ENCODE peak calls at places on chromosomes 3 and 15, in six cellular contexts. T is IMR-90, Y is esophagus squamous epithelium, U is Peyer's patch, Z is uterus, F is heart right ventricle. H is an unnamed sample.

GRCh38 chr3:126067959-126068358 is 16.0 kb downstream of the SLC41A3 start:
- DNase-seq in T (no peak), Y (no peak), U (no peak), Z (no peak), F (no peak), H (no peak)

GRCh38 chr3:195522254-195523023 is 20.7 kb downstream of the PPP1R2 start:
- DNase-seq in T (peak; percentile 35), Y (no peak), U (no peak), Z (no peak), F (no peak), H (no peak)

GRCh38 chr15:97598353-97598798 is 362.1 kb upstream of the ARRDC4 start:
- DNase-seq in T (no peak), Y (no peak), U (no peak), Z (no peak), F (no peak), H (no peak)

GRCh38 chr3:102024270-102024904 is 175.1 kb downstream of the NFKBIZ start:
- DNase-seq in T (no peak), Y (no peak), U (no peak), Z (no peak), F (no peak), H (no peak)

GRCh38 chr3:176359211-176359610 is 838.1 kb downstream of the TBL1XR1 start:
- DNase-seq in T (no peak), Y (no peak), U (no peak), Z (no peak), F (no peak), H (no peak)

GRCh38 chr3:31300802-31301443 is 231.8 kb upstream of the STT3B start:
- DNase-seq in T (no peak), Y (no peak), U (no peak), Z (no peak), F (no peak), H (no peak)

GRCh38 chr3:153348457-153349137 is 186.6 kb downstream of the RAP2B start:
- DNase-seq in T (peak; percentile 16), Y (no peak), U (no peak), Z (no peak), F (no peak), H (no peak)

GRCh38 chr3:196736670-196737374 is 2.8 kb upstream of the PAK2 start:
- DNase-seq in T (no peak), Y (no peak), U (no peak), Z (no peak), F (no peak), H (no peak)

GRCh38 chr15:89809093-89809786 is 5.4 kb downstream of the ANPEP start:
- DNase-seq in T (peak; percentile 58), Y (no peak), U (no peak), Z (no peak), F (no peak), H (no peak)

GRCh38 chr15:59353994-59354951 is 18.4 kb downstream of the MYO1E start:
- DNase-seq in T (no peak), Y (no peak), U (no peak), Z (no peak), F (no peak), H (no peak)

GRCh38 chr3:32018723-32019564 is 37.4 kb downstream of the ZNF860 start:
- DNase-seq in T (peak; percentile 57), Y (no peak), U (no peak), Z (no peak), F (no peak), H (no peak)

GRCh38 chr15:31459011-31459748 is 132.5 kb downstream of the KLF13 start:
- DNase-seq in T (peak; percentile 37), Y (no peak), U (peak; percentile 63), Z (no peak), F (no peak), H (peak; percentile 19)

GRCh38 chr3:125960456-125961288 is 8.3 kb upstream of the ROPN1B start:
- DNase-seq in T (no peak), Y (no peak), U (no peak), Z (no peak), F (no peak), H (peak; percentile 54)

GRCh38 chr3:50165388-50166308 is 10.5 kb downstream of the SEMA3F start:
- DNase-seq in T (peak; percentile 47), Y (no peak), U (peak; percentile 73), Z (peak; percentile 70), F (peak; percentile 44), H (no peak)

GRCh38 chr3:113148814-113149213 is 62.5 kb upstream of the BOC start:
- DNase-seq in T (no peak), Y (no peak), U (no peak), Z (no peak), F (no peak), H (no peak)

GRCh38 chr3:55059027-55059629 is 131.3 kb upstream of the LRTM1 start:
- DNase-seq in T (peak; percentile 55), Y (no peak), U (no peak), Z (no peak), F (no peak), H (no peak)

GRCh38 chr3:157271283-157271882 is 111.4 kb upstream of the CCNL1 start:
- DNase-seq in T (no peak), Y (no peak), U (no peak), Z (no peak), F (no peak), H (no peak)

GRCh38 chr3:192928720-192929119 is 11.1 kb upstream of the MB21D2 start:
- DNase-seq in T (no peak), Y (no peak), U (no peak), Z (no peak), F (no peak), H (no peak)

GRCh38 chr15:63048986-63049665 is 6.6 kb downstream of the TPM1 start:
- DNase-seq in T (peak; percentile 66), Y (no peak), U (peak; percentile 73), Z (peak; percentile 42), F (peak; percentile 57), H (peak; percentile 72)
- TF ChIP-seq CTCF in T (no peak), Y (no peak), U (no peak), Z (no peak), F (no peak), H (no peak)

GRCh38 chr15:46178138-46178537 is 543.3 kb downstream of the SQOR start:
- DNase-seq in T (no peak), Y (no peak), U (no peak), Z (no peak), F (no peak), H (no peak)
- H3K27ac ChIP-seq in T (no peak overlapping the region), Y (no peak overlapping the region), U (no peak overlapping the region), Z (no peak overlapping the region), F (no peak overlapping the region), H (no peak overlapping the region)

GRCh38 chr15:62068071-62068786 is 1.5 kb downstream of the C2CD4A start:
- DNase-seq in T (no peak), Y (no peak), U (peak; percentile 68), Z (peak; percentile 39), F (peak; percentile 61), H (peak; percentile 85)
- TF ChIP-seq CTCF in T (no peak), Y (no peak), U (no peak), Z (peak; percentile 29), F (peak; percentile 44), H (peak; percentile 27)

GRCh38 chr15:66765478-66766281 is 63.6 kb downstream of the SMAD6 start:
- DNase-seq in T (no peak), Y (no peak), U (peak; percentile 90), Z (no peak), F (no peak), H (peak; percentile 88)

GRCh38 chr15:66764067-66764428 is 62.0 kb downstream of the SMAD6 start:
- DNase-seq in T (no peak), Y (no peak), U (no peak), Z (no peak), F (no peak), H (no peak)

GRCh38 chr15:66766282-66767228 is 64.5 kb downstream of the SMAD6 start:
- DNase-seq in T (peak; percentile 84), Y (no peak), U (peak; percentile 56), Z (no peak), F (no peak), H (peak; percentile 4)

GRCh38 chr15:66768984-66769383 is 66.9 kb downstream of the SMAD6 start:
- DNase-seq in T (no peak), Y (no peak), U (no peak), Z (no peak), F (no peak), H (peak; percentile 80)

DNA sequence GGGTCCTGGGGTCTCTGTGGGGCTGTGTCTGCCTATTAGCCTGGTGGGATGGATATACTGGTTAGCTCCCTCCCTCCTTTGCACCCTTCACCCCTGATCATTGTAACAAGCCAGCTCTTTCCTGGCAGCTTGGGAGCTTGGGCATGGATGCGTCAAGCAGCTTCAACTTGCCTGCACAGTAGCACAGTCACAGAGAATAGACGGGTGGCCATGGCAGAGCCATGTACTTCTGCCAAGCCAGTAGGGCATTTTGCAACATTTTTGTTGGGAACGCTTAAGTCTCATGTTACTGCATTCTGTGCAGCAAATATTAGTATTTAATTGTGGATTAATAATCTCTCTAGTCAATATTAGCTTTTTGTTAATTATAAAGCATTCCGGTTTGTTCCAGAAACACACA is 65.3 kb downstream of the SMAD6 start:
- DNase-seq in T (no peak), Y (no peak), U (no peak), Z (no peak), F (no peak), H (peak; percentile 46)
- H3K27ac ChIP-seq in T (peak overlapping the region; percentile 24), Y (no peak overlapping the region), U (no peak overlapping the region), Z (no peak overlapping the region), F (no peak overlapping the region), H (no peak overlapping the region)

GRCh38 chr3:16409032-16409431 is 104.5 kb downstream of the RFTN1 start:
- DNase-seq in T (no peak), Y (no peak), U (no peak), Z (no peak), F (no peak), H (no peak)

GRCh38 chr3:16407365-16407764 is 106.1 kb downstream of the RFTN1 start:
- DNase-seq in T (no peak), Y (no peak), U (no peak), Z (no peak), F (no peak), H (no peak)

GRCh38 chr3:16411450-16411849 is 102.0 kb downstream of the RFTN1 start:
- DNase-seq in T (no peak), Y (no peak), U (no peak), Z (no peak), F (no peak), H (no peak)

GRCh38 chr3:16412192-16412808 is 101.2 kb downstream of the RFTN1 start:
- DNase-seq in T (no peak), Y (no peak), U (no peak), Z (no peak), F (no peak), H (no peak)

DNA sequence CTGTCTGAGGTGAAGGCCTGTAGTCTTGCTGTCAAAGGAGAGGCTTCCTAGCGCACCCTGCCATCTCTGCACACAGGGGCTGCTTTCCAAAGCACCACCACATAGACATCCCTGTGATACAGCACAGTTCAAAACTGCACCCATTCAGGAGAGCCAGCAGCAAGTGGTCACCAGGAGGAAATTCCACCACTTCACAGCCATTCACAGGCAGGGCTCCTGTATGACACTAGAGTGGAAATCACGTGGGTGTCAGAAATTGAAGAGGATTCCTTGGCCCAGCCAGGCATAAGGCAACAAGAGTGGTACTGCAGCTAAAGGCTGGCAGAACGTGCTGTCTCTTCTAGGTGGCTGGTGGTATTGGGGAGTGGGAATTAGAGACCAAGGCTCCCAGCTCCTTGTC is 102.8 kb downstream of the RFTN1 start:
- DNase-seq in T (no peak), Y (no peak), U (no peak), Z (no peak), F (no peak), H (no peak)
- TF ChIP-seq CTCF in T (no peak), Y (no peak), U (no peak), Z (no peak), F (no peak), H (no peak)

GRCh38 chr3:151203053-151203420 is at the start of gene GPR171:
- DNase-seq in T (no peak), Y (no peak), U (peak; percentile 78), Z (no peak), F (no peak), H (no peak)
- H3K27ac ChIP-seq in T (no peak within 1 kb of the TSS), Y (no peak within 1 kb of the TSS), U (peak within 1 kb of the TSS; percentile 68), Z (no peak within 1 kb of the TSS), F (no peak within 1 kb of the TSS), H (peak within 1 kb of the TSS; percentile 48)

GRCh38 chr3:72187131-72187530 is 402.2 kb upstream of the PROK2 start:
- DNase-seq in T (no peak), Y (no peak), U (no peak), Z (no peak), F (no peak), H (no peak)
- TF ChIP-seq CTCF in T (no peak), Y (no peak), U (no peak), Z (no peak), F (no peak), H (peak; percentile 8)

H was measured in upper lobe of right lung.